ENCODE peak calls at places on chromosomes 6 and 20, in six cellular contexts. Q is GM12878, W is heart left ventricle, Y is lower leg skin, I is Peyer's patch, E is IMR-90. N is an unnamed sample.

GRCh38 chr6:100228437-100229424 is 234.7 kb upstream of the MCHR2 start:
- DNase-seq in Q (peak; percentile 37), E (peak; percentile 71), I (peak; percentile 80), Y (peak; percentile 89), W (peak; percentile 52), N (peak; percentile 2)

GRCh38 chr20:62749851-62750445 is 41.3 kb downstream of the NTSR1 start:
- DNase-seq in E (no peak), Y (no peak), Q (no peak), I (no peak), W (no peak), N (no peak)

GRCh38 chr6:153941768-153942167 is 97.3 kb upstream of the OPRM1 start:
- DNase-seq in E (no peak), Q (no peak), W (no peak), Y (no peak), I (peak; percentile 50), N (no peak)

GRCh38 chr6:169185692-169186485 is 67.8 kb downstream of the THBS2 start:
- DNase-seq in Q (no peak), W (no peak), I (no peak), E (no peak), Y (peak; percentile 46), N (no peak)

GRCh38 chr6:111722220-111722731 is 116.6 kb upstream of the TRAF3IP2 start:
- DNase-seq in W (no peak), E (peak; percentile 76), I (no peak), Y (no peak), Q (no peak), N (no peak)

GRCh38 chr6:92495246-92495645 is 924.1 kb downstream of the EPHA7 start:
- DNase-seq in E (no peak), I (no peak), Y (no peak), Q (no peak), W (no peak), N (no peak)

GRCh38 chr6:31114540-31114876 is at the start of gene PSORS1C1:
- DNase-seq in Q (no peak), Y (peak; percentile 97), I (peak; percentile 92), W (peak; percentile 77), E (peak; percentile 95), N (no peak)

GRCh38 chr20:61953789-61954125 is 111.9 kb downstream of the TAF4 start:
- DNase-seq in Y (peak; percentile 46), I (no peak), Q (no peak), E (no peak), W (peak; percentile 3), N (no peak)

GRCh38 chr20:53399592-53400335 is 193.9 kb downstream of the ZNF217 start:
- DNase-seq in E (no peak), Y (no peak), W (no peak), Q (no peak), I (no peak), N (no peak)

GRCh38 chr6:125104425-125104824 is 49.1 kb upstream of the TPD52L1 start:
- DNase-seq in W (no peak), I (no peak), Y (no peak), E (peak; percentile 72), Q (no peak), N (no peak)

GRCh38 chr6:33936911-33937310 is 133.1 kb upstream of the MLN start:
- DNase-seq in W (no peak), I (no peak), Y (no peak), Q (no peak), E (no peak), N (no peak)

GRCh38 chr6:72650081-72650745 is 28.3 kb downstream of the KCNQ5 start:
- DNase-seq in E (peak; percentile 19), Y (no peak), Q (no peak), W (no peak), I (no peak), N (no peak)

GRCh38 chr6:89035252-89036106 is 45.1 kb upstream of the PNRC1 start:
- DNase-seq in Y (peak; percentile 95), I (peak; percentile 93), W (peak; percentile 66), Q (no peak), E (peak; percentile 95), N (peak; percentile 8)

GRCh38 chr6:129312865-129313264 is 397.1 kb downstream of the ARHGAP18 start:
- DNase-seq in W (peak; percentile 25), Y (no peak), E (peak; percentile 78), I (no peak), Q (no peak), N (no peak)

GRCh38 chr20:49608752-49609670 is 41.1 kb upstream of the PTGIS start:
- DNase-seq in Q (no peak), I (peak; percentile 83), Y (no peak), W (peak; percentile 72), E (no peak), N (no peak)

GRCh38 chr20:58192567-58192966 is 35.9 kb downstream of the ANKRD60 start:
- DNase-seq in Y (no peak), E (no peak), W (no peak), I (no peak), Q (no peak), N (no peak)

GRCh38 chr6:108541843-108542795 is 18.6 kb upstream of the FOXO3 start:
- DNase-seq in W (peak; percentile 70), Q (no peak), I (peak; percentile 90), E (peak; percentile 87), Y (peak; percentile 90), N (no peak)

GRCh38 chr6:13229205-13230085 is 98.9 kb downstream of the TBC1D7 start:
- DNase-seq in I (peak; percentile 58), E (no peak), Q (peak; percentile 88), Y (peak; percentile 13), W (no peak), N (no peak)

GRCh38 chr6:39841291-39841690 is 49.1 kb downstream of the DAAM2 start:
- DNase-seq in E (peak; percentile 11), Q (no peak), I (no peak), W (no peak), Y (no peak), N (no peak)

GRCh38 chr6:39840781-39841180 is 48.6 kb downstream of the DAAM2 start:
- DNase-seq in Y (no peak), I (no peak), W (no peak), E (no peak), Q (no peak), N (no peak)

GRCh38 chr6:39844866-39845265 is 52.7 kb downstream of the DAAM2 start:
- DNase-seq in Q (no peak), W (no peak), Y (no peak), I (no peak), E (no peak), N (no peak)

GRCh38 chr6:39841923-39842322 is 49.7 kb downstream of the DAAM2 start:
- DNase-seq in E (no peak), I (no peak), W (no peak), Q (no peak), Y (no peak), N (no peak)

DNA sequence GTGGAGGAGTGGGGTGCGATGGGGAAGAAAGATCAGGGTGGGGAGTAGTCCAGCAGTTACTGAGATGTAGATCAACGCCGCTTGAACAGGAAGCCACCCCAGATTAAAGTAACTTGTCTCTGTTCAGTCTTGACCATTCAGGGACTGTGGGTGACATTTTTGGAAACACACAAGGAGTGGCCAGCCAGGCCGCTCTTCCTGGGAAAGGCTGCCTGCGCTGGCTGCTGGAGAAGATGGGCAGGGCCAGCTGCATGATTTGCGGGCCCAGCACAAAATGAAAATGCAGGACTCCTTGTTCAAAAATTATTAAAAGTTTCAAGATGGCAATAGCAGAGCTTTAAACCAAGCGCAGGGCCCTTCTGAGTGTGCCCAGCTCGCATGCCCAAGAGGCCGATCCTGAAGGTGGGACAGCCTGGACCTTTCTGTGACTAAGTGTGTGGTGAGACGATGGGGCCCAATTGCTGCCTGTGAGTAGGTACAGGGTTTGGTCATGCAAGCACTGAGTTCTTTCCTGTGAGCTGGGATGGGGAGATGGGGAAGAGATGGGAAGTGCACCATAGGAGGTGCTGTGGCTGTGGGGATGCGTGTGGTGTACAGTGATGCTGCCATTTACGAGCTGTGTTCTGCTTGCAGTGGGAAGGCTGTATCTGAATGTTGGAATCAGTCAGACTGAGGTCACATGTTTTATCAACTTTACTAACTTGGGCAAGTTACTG is 51.3 kb downstream of the DAAM2 start:
- DNase-seq in Q (no peak), Y (no peak), W (no peak), I (no peak), E (peak; percentile 6), N (no peak)
- TF ChIP-seq CTCF in Q (no peak), Y (no peak), W (no peak), I (no peak), E (no peak), N (no peak)

GRCh38 chr6:12051861-12052368 is 39.8 kb downstream of the HIVEP1 start:
- DNase-seq in I (peak; percentile 66), Y (no peak), E (peak; percentile 88), Q (peak; percentile 92), W (no peak), N (no peak)
- TF ChIP-seq POLR2A in I (no peak), Y (no peak), E (no peak), Q (no peak), W (no peak), N (no peak)

DNA sequence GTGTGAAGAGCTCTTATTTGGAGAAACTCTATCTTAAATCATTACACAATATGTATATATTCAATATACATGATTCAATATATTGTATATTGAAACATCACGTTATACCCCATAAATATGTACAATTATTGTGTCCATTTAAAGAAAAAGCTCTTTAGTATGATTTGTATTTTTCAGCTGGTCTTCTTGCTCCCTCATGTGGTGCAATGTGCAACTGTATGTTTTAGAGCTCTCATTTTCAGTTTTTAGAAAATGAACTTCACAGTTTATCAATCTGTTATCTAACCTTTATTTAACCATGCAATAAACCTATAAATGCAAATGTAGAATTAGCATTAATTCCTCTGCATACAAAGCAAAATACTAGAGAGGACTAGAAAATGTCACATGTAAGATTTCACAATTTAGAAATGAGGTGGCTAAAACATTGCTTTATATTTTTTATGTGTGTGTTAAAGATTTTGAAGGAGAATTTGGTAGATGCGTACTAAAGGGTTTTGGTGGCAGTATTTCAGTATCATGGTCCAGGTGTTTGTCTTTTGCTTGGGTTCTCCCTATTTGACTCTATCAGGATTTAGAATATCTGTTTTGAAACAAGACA is 167.1 kb downstream of the PHF3 start:
- DNase-seq in Y (no peak), Q (no peak), W (no peak), E (peak; percentile 53), I (no peak), N (no peak)
- TF ChIP-seq CTCF in Y (no peak), Q (peak; percentile 60), W (peak; percentile 34), E (peak; percentile 83), I (no peak), N (peak; percentile 42)

DNA sequence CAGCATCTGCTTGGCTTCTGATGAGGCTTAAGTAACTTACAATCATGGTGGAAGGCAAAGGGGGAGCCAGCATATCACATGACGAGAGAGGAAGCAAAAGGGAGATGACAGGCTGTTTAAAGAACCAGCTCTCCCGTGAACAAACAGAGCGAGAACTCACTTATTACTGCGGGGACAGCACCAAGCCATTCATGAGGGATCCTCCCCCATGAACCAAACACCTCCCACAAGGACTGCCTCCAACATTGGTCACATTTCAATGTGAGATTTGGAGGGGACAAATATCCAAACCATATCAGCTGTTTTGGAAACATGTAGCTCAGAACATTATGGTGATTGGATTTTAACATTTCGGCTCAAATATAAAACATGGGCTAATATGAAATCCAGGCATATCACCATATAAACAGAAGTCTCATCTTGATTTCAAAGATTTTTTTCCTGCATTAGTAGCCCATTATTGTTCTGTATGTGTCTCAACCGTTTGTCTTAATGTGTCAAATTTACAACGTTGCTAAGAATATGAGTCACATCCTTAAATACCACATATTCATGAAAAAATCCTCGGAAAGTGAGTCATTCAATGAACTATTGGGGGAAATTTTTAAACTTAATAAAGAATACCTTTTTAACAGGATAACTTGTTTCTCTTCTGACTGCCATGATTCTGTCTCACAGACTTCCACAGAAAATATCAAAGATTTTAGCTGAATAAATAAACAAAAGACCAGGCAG is 894.3 kb downstream of the TFAP2A start:
- DNase-seq in E (peak; percentile 89), W (no peak), Q (peak; percentile 25), Y (no peak), I (no peak), N (no peak)
- TF ChIP-seq POLR2A in E (no peak), W (no peak), Q (no peak), Y (no peak), I (no peak), N (no peak)

N was measured in esophagus squamous epithelium.